ENCODE peak calls at places on chromosomes 13 and 19, in five cellular contexts. X is stimulated activated CD8-positive, alpha-beta memory T cell treated with anti-CD3 and anti-CD28 coated beads, Interleukin-12 subunit alpha, Interleukin-12 subunit beta, amount 100 ng/mL, for 1 hour; L is omental fat pad; T is NCI-H345; G is NCI-H1092. D is an unnamed sample.

GRCh38 chr19:30645946-30646577 is 273.9 kb downstream of the ZNF536 start:
- DNase-seq in X (no peak), T (no peak), G (no peak), L (no peak), D (no peak)

GRCh38 chr13:80054806-80055205 is 286.1 kb downstream of the SPRY2 start:
- DNase-seq in X (no peak), T (no peak), G (no peak), L (no peak), D (no peak)

GRCh38 chr19:35557539-35558399 is 5.7 kb downstream of the ATP4A start:
- DNase-seq in T (peak), L (peak), G (peak), X (peak), D (no peak)

GRCh38 chr13:47908200-47908902 is 92.7 kb downstream of the SUCLA2 start:
- DNase-seq in X (no peak), T (no peak), L (no peak), G (no peak), D (no peak)

GRCh38 chr13:25678398-25678797 is 306.6 kb downstream of the ATP8A2 start:
- DNase-seq in T (no peak), X (no peak), G (no peak), L (no peak), D (no peak)

GRCh38 chr13:30743319-30744055 is 8.1 kb downstream of the ALOX5AP start:
- DNase-seq in G (no peak), L (peak), X (no peak), T (no peak), D (peak)

GRCh38 chr13:75079226-75079625 is 402.7 kb downstream of the TBC1D4 start:
- DNase-seq in L (no peak), X (no peak), T (no peak), G (no peak), D (no peak)

GRCh38 chr13:60627071-60627686 is 230.2 kb downstream of the TDRD3 start:
- DNase-seq in X (no peak), G (peak), T (peak), L (no peak), D (peak)

GRCh38 chr19:51751655-51752054 is at the start of gene FPR1:
- DNase-seq in X (no peak), T (no peak), G (no peak), L (no peak), D (no peak)

GRCh38 chr13:76991796-76992547 is at the start of gene CLN5:
- DNase-seq in G (peak), T (peak), L (peak), X (peak), D (peak)

GRCh38 chr13:112943309-112944125 is 25.5 kb upstream of the MCF2L start:
- DNase-seq in G (peak), T (peak), L (no peak), X (no peak), D (no peak)

GRCh38 chr13:108155185-108156106 is 59.9 kb downstream of the LIG4 start:
- DNase-seq in G (peak), L (peak), T (peak), X (peak), D (peak)

GRCh38 chr19:35908977-35909683 is 1.0 kb upstream of the TYROBP start:
- DNase-seq in T (no peak), X (no peak), L (no peak), G (no peak), D (no peak)

GRCh38 chr13:97222934-97223710 is 989 bp downstream of the MBNL2 start:
- DNase-seq in G (no peak), T (no peak), X (no peak), L (no peak), D (no peak)

GRCh38 chr13:31234729-31235128 is 35.0 kb downstream of the B3GLCT start:
- DNase-seq in L (no peak), X (no peak), T (no peak), G (no peak), D (no peak)

GRCh38 chr13:113748101-113748861 is 10.7 kb upstream of the TMEM255B start:
- DNase-seq in G (no peak), X (no peak), L (no peak), T (no peak), D (no peak)

GRCh38 chr13:76019421-76020044 is 383.4 kb downstream of the LMO7 start:
- DNase-seq in L (no peak), T (peak), X (no peak), G (no peak), D (no peak)

GRCh38 chr13:113739527-113740285 is 19.3 kb upstream of the TMEM255B start:
- DNase-seq in T (no peak), X (no peak), L (no peak), G (no peak), D (no peak)

GRCh38 chr13:41075034-41075433 is 13.7 kb downstream of the WBP4 start:
- DNase-seq in T (no peak), X (peak), L (no peak), G (no peak), D (no peak)